ENCODE peak calls at places on chromosome 2, in six cellular contexts. J is body of pancreas, B is WERI-Rb-1, Z is activated B cell treated with CpG ODN at 0.5 μM for 24 hours, R is fibroblast of lung, Q is glutamatergic neuron. E is an unnamed sample.

GRCh38 chr2:173990970-173991819 is 26.0 kb upstream of the SP3 start:
- DNase-seq in Q (peak), Z (peak), B (no peak), R (peak), J (peak), E (no peak)

GRCh38 chr2:59754336-59754735 is 799.1 kb downstream of the BCL11A start:
- DNase-seq in J (peak), B (peak), R (no peak), Z (no peak), Q (peak), E (no peak)

GRCh38 chr2:5839563-5839962 is 147.4 kb downstream of the SOX11 start:
- DNase-seq in Q (peak), Z (no peak), J (no peak), R (no peak), B (no peak), E (no peak)

GRCh38 chr2:19649785-19650380 is 251.9 kb downstream of the TTC32 start:
- DNase-seq in J (no peak), R (peak), Q (no peak), Z (no peak), B (no peak), E (no peak)

GRCh38 chr2:113831156-113831555 is 58.7 kb upstream of the ACTR3 start:
- DNase-seq in J (no peak), Q (no peak), Z (no peak), B (no peak), R (peak), E (no peak)

GRCh38 chr2:208254118-208254870 is 577 bp downstream of the IDH1 start:
- DNase-seq in Q (peak), Z (peak), B (peak), J (peak), R (peak), E (peak)

GRCh38 chr2:234843411-234843810 is 108.4 kb upstream of the SH3BP4 start:
- DNase-seq in R (no peak), Z (no peak), Q (no peak), B (no peak), J (no peak), E (no peak)

GRCh38 chr2:131036696-131037397 is 56.4 kb downstream of the FAM168B start:
- DNase-seq in J (no peak), B (no peak), Q (no peak), R (no peak), Z (no peak), E (no peak)

GRCh38 chr2:113700186-113700841 is 56.1 kb downstream of the SLC35F5 start:
- DNase-seq in J (no peak), Z (no peak), Q (no peak), B (peak), R (peak), E (no peak)

GRCh38 chr2:109318949-109319342 is 189.9 kb downstream of the SH3RF3 start:
- DNase-seq in Z (no peak), J (no peak), R (no peak), Q (no peak), B (no peak), E (no peak)

GRCh38 chr2:102050854-102051391 is 59.2 kb downstream of the IL1R2 start:
- DNase-seq in Q (no peak), B (no peak), R (peak), Z (no peak), J (peak), E (no peak)

GRCh38 chr2:29689666-29690065 is 231.7 kb downstream of the ALK start:
- DNase-seq in B (no peak), Z (no peak), R (no peak), J (no peak), Q (no peak), E (no peak)

GRCh38 chr2:20916604-20917286 is 93.8 kb upstream of the LDAH start:
- DNase-seq in R (peak), Q (no peak), B (no peak), J (no peak), Z (no peak), E (no peak)

GRCh38 chr2:235170536-235171510 is 219.0 kb downstream of the SH3BP4 start:
- DNase-seq in Q (peak), B (peak), J (peak), R (peak), Z (no peak), E (no peak)

GRCh38 chr2:195509551-195509950 is 147.5 kb upstream of the SLC39A10 start:
- DNase-seq in R (no peak), B (no peak), Q (no peak), J (no peak), Z (no peak), E (no peak)

GRCh38 chr2:195532628-195533271 is 124.3 kb upstream of the SLC39A10 start:
- DNase-seq in B (no peak), J (no peak), Q (no peak), Z (no peak), R (peak), E (no peak)

GRCh38 chr2:134320930-134321329 is 67.1 kb downstream of the MGAT5 start:
- DNase-seq in Q (no peak), B (no peak), Z (no peak), R (no peak), J (no peak), E (no peak)

GRCh38 chr2:49113046-49113445 is 41.3 kb downstream of the FSHR start:
- DNase-seq in R (no peak), Z (no peak), J (no peak), Q (peak), B (peak), E (no peak)

GRCh38 chr2:75041226-75041625 is 82.8 kb downstream of the POLE4 start:
- DNase-seq in Z (no peak), J (no peak), B (no peak), Q (no peak), R (no peak), E (no peak)

GRCh38 chr2:221518201-221518936 is 53.7 kb downstream of the EPHA4 start:
- DNase-seq in J (no peak), Q (no peak), B (no peak), Z (no peak), R (peak), E (peak)

GRCh38 chr2:39660612-39661196 is 5.0 kb upstream of the TMEM178A start:
- DNase-seq in Z (no peak), B (no peak), R (no peak), Q (no peak), J (no peak), E (no peak)

GRCh38 chr2:187553908-187554703 is at the start of gene TFPI:
- DNase-seq in Q (no peak), R (peak), J (peak), B (no peak), Z (no peak), E (no peak)

GRCh38 chr2:46784278-46784677 is 131.3 kb downstream of the MCFD2 start:
- DNase-seq in R (no peak), J (no peak), B (no peak), Q (no peak), Z (no peak), E (no peak)

GRCh38 chr2:220000080-220000479 is 372.6 kb downstream of the SLC4A3 start:
- DNase-seq in Z (no peak), B (no peak), J (no peak), Q (no peak), R (peak), E (no peak)

GRCh38 chr2:219997341-219997851 is 370.0 kb downstream of the SLC4A3 start:
- DNase-seq in R (peak), B (peak), Q (peak), J (peak), Z (no peak), E (no peak)

GRCh38 chr2:219998099-219998498 is 370.7 kb downstream of the SLC4A3 start:
- DNase-seq in Z (no peak), B (no peak), R (no peak), Q (no peak), J (no peak), E (no peak)

GRCh38 chr2:220000586-220000985 is 373.2 kb downstream of the SLC4A3 start:
- DNase-seq in Z (no peak), J (no peak), B (no peak), Q (no peak), R (no peak), E (no peak)

GRCh38 chr2:219998714-219999227 is 371.3 kb downstream of the SLC4A3 start:
- DNase-seq in Q (no peak), J (no peak), Z (no peak), B (no peak), R (no peak), E (no peak)
- TF ChIP-seq CTCF in Q (no peak), J (no peak), Z (no peak), B (peak), R (no peak), E (no peak)

GRCh38 chr2:240014327-240014726 is 10.8 kb downstream of the NDUFA10 start:
- DNase-seq in Q (no peak), R (no peak), Z (no peak), J (no peak), B (no peak), E (no peak)

GRCh38 chr2:240018071-240018750 is 6.9 kb downstream of the NDUFA10 start:
- DNase-seq in J (no peak), Z (no peak), B (no peak), R (no peak), Q (no peak), E (no peak)

GRCh38 chr2:240013343-240013742 is 11.8 kb downstream of the NDUFA10 start:
- DNase-seq in R (peak), Z (no peak), J (no peak), Q (no peak), B (no peak), E (no peak)
- TF ChIP-seq CTCF in R (peak), Z (no peak), J (no peak), Q (peak), B (no peak), E (no peak)

GRCh38 chr2:108194409-108195132 is 45.2 kb upstream of the SULT1C3 start:
- DNase-seq in J (no peak), B (no peak), Q (no peak), Z (no peak), R (peak), E (no peak)
- TF ChIP-seq CTCF in J (peak), B (peak), Q (peak), Z (no peak), R (peak), E (no peak)

GRCh38 chr2:216845426-216845825 is 14.4 kb downstream of the TNP1 start:
- DNase-seq in Z (no peak), R (no peak), Q (no peak), J (no peak), B (no peak), E (no peak)
- TF ChIP-seq CTCF in Z (no peak), R (no peak), Q (no peak), J (no peak), B (no peak), E (no peak)

GRCh38 chr2:70977605-70978205 is 725 bp upstream of the ANKRD53 start:
- DNase-seq in J (peak), Q (no peak), Z (no peak), B (no peak), R (peak), E (peak)
- TF ChIP-seq CTCF in J (no peak), Q (peak), Z (no peak), B (no peak), R (no peak), E (peak)

DNA sequence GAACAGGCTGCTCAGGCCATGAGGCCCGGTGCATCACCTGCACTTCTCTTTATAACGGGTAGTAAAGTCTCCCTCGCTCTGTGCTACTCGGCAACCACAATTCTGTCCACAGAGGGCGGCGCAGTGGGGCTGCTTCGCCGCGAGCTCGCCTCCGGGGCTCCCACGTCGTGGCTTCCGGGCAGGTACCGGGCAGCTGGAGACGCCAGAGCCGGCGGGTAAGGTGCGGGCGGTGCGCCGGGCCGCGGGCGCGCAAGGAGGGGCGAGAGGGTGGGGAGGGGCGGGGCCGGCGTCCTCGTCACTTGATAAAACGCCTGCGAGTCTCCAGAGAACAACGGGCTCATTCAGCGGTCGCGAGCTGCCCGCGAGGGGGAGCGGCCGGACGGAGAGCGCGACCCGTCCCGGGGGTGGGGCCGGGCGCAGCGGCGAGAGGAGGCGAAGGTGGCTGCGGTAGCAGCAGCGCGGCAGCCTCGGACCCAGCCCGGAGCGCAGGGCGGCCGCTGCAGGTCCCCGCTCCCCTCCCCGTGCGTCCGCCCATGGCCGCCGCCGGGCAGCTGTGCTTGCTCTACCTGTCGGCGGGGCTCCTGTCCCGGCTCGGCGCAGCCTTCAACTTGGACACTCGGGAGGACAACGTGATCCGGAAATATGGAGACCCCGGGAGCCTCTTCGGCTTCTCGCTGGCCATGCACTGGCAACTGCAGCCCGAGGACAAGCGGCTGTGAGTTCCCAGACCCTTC is at the start of gene ITGA6:
- DNase-seq in Q (peak), J (peak), R (peak), B (peak), Z (peak), E (peak)
- TF ChIP-seq CTCF in Q (no peak), J (no peak), R (no peak), B (peak), Z (no peak), E (no peak)

GRCh38 chr2:121810959-121811853 is 55.8 kb downstream of the TSN start:
- DNase-seq in Q (peak), B (peak), J (peak), Z (no peak), R (peak), E (no peak)
- TF ChIP-seq CTCF in Q (peak), B (peak), J (peak), Z (no peak), R (peak), E (no peak)

GRCh38 chr2:216328347-216328746 is 43.9 kb downstream of the MARCHF4 start:
- DNase-seq in B (no peak), R (peak), Q (no peak), Z (no peak), J (no peak), E (no peak)
- TF ChIP-seq CTCF in B (peak), R (peak), Q (no peak), Z (no peak), J (no peak), E (no peak)

E was measured in natural killer cell.